ENCODE peak calls at places on chromosomes 1 and 21, in seven cellular contexts. E is AG20443, C is B cell, P is NCI-H226, F is NCI-H510A, A is Caki2, Z is hypothalamus. X is an unnamed sample.

GRCh38 chr1:198776602-198777029 is 137.8 kb downstream of the PTPRC start:
- DNase-seq in E (peak), C (no peak), P (peak), F (no peak), A (no peak), Z (peak), X (peak)

GRCh38 chr1:12711421-12712005 is 4.4 kb upstream of the AADACL3 start:
- DNase-seq in E (peak), C (no peak), P (peak), F (no peak), A (no peak), Z (no peak), X (no peak)

GRCh38 chr1:36207339-36207738 is 16.9 kb upstream of the THRAP3 start:
- DNase-seq in E (peak), C (no peak), P (no peak), F (no peak), A (no peak), Z (peak), X (peak)

GRCh38 chr1:218658899-218659298 is 313.8 kb downstream of the TGFB2 start:
- DNase-seq in E (peak), C (no peak), P (peak), F (no peak), A (no peak), Z (no peak), X (no peak)

GRCh38 chr1:156616463-156616862 is 2.8 kb upstream of the HAPLN2 start:
- DNase-seq in E (no peak), C (no peak), P (peak), F (peak), A (peak), Z (peak), X (no peak)

GRCh38 chr1:36843906-36844610 is 190.3 kb downstream of the GRIK3 start:
- DNase-seq in E (no peak), C (no peak), P (no peak), F (no peak), A (no peak), Z (no peak), X (no peak)

GRCh38 chr1:152436593-152437338 is 22.7 kb upstream of the CRNN start:
- DNase-seq in E (peak), C (no peak), P (peak), F (no peak), A (no peak), Z (no peak), X (no peak)

GRCh38 chr1:112524986-112525385 is 16.2 kb downstream of the WNT2B start:
- DNase-seq in E (no peak), C (no peak), P (no peak), F (no peak), A (no peak), Z (no peak), X (no peak)

GRCh38 chr1:111887875-111888274 is 101.6 kb downstream of the KCND3 start:
- DNase-seq in E (no peak), C (no peak), P (no peak), F (no peak), A (no peak), Z (no peak), X (no peak)

GRCh38 chr1:106978477-106979322 is 77.8 kb upstream of the PRMT6 start:
- DNase-seq in E (no peak), C (no peak), P (peak), F (no peak), A (no peak), Z (no peak), X (no peak)

GRCh38 chr1:43705334-43705733 is 2.0 kb upstream of the ST3GAL3 start:
- DNase-seq in E (no peak), C (no peak), P (no peak), F (no peak), A (no peak), Z (no peak), X (no peak)

GRCh38 chr1:39294531-39294930 is 90.0 kb downstream of the MACF1 start:
- DNase-seq in E (no peak), C (no peak), P (no peak), F (no peak), A (no peak), Z (no peak), X (peak)

GRCh38 chr1:239456788-239457187 is 70.4 kb downstream of the CHRM3 start:
- DNase-seq in E (no peak), C (no peak), P (no peak), F (no peak), A (no peak), Z (no peak), X (no peak)

GRCh38 chr1:75265792-75266191 is 131.6 kb downstream of the LHX8 start:
- DNase-seq in E (peak), C (no peak), P (peak), F (peak), A (peak), Z (no peak), X (no peak)

GRCh38 chr1:58741689-58742553 is 41.9 kb downstream of the JUN start:
- DNase-seq in E (no peak), C (no peak), P (no peak), F (no peak), A (no peak), Z (no peak), X (no peak)

GRCh38 chr1:94804442-94804837 is 15.7 kb upstream of the SLC44A3 start:
- DNase-seq in E (no peak), C (no peak), P (no peak), F (no peak), A (no peak), Z (no peak), X (no peak)

GRCh38 chr21:46246345-46246744 is 17.8 kb upstream of the LSS start:
- DNase-seq in E (no peak), C (no peak), P (no peak), F (no peak), A (no peak), Z (no peak), X (no peak)

GRCh38 chr1:119136401-119136800 is 4.1 kb downstream of the WARS2 start:
- DNase-seq in E (peak), C (no peak), P (peak), F (no peak), A (no peak), Z (no peak), X (no peak)

GRCh38 chr21:45153358-45154318 is 79.3 kb downstream of the ADARB1 start:
- DNase-seq in E (peak), C (no peak), P (no peak), F (no peak), A (no peak), Z (no peak), X (no peak)

GRCh38 chr21:44869860-44870747 is 3.4 kb downstream of the PTTG1IP start:
- DNase-seq in E (peak), C (no peak), P (peak), F (no peak), A (peak), Z (no peak), X (peak)

GRCh38 chr1:2324553-2325366 is 66.6 kb downstream of the MORN1 start:
- DNase-seq in E (no peak), C (no peak), P (no peak), F (no peak), A (no peak), Z (no peak), X (no peak)

GRCh38 chr1:32454726-32455125 is 10.1 kb upstream of the ZBTB8B start:
- DNase-seq in E (no peak), C (no peak), P (no peak), F (no peak), A (no peak), Z (no peak), X (no peak)

GRCh38 chr1:111784273-111784901 is 28.7 kb downstream of the DDX20 start:
- DNase-seq in E (no peak), C (no peak), P (no peak), F (no peak), A (no peak), Z (no peak), X (no peak)

GRCh38 chr21:45288441-45288841 is 746 bp upstream of the POFUT2 start:
- DNase-seq in E (no peak), C (no peak), P (no peak), F (no peak), A (no peak), Z (no peak), X (no peak)

X was measured in gastrocnemius medialis.